ENCODE peak calls at places on chromosomes 13 and 19, in nine cellular contexts. O is NCI-H2171; W is SHP77; X is DMS153; Q is HT-29; Y is stimulated activated CD4-positive, alpha-beta T cell treated with anti-CD3 and anti-CD28 coated beads, Interleukin-4, amount 100 ng/mL, for 4 hours; E is fibroblast of the conjunctiva; R is SW480; D is GDM1. A is an unnamed sample.

GRCh38 chr19:50300814-50301606 is 28.2 kb downstream of the KCNC3 start:
- DNase-seq in O (no peak), W (no peak), X (no peak), Q (no peak), Y (no peak), E (peak; percentile 29), R (peak; percentile 65), D (no peak), A (peak; percentile 2)

GRCh38 chr13:35990196-35990595 is 141.0 kb downstream of the DCLK1 start:
- DNase-seq in O (no peak), W (no peak), X (no peak), Q (peak; percentile 18), Y (no peak), E (no peak), R (no peak), D (no peak), A (no peak)

GRCh38 chr19:1811942-1812425 is at the start of gene ATP8B3:
- DNase-seq in O (no peak), W (no peak), X (no peak), Q (no peak), Y (peak; percentile 73), E (no peak), R (no peak), D (no peak), A (no peak)

GRCh38 chr19:49216076-49216475 is 58.5 kb downstream of the TRPM4 start:
- DNase-seq in O (no peak), W (no peak), X (no peak), Q (no peak), Y (no peak), E (no peak), R (no peak), D (no peak), A (peak; percentile 15)

GRCh38 chr13:60990032-60990733 is 425.5 kb downstream of the PCDH20 start:
- DNase-seq in O (no peak), W (no peak), X (no peak), Q (peak; percentile 66), Y (no peak), E (no peak), R (peak; percentile 9), D (peak; percentile 10), A (no peak)

GRCh38 chr19:38534574-38534973 is 83.2 kb downstream of the MAP4K1 start:
- DNase-seq in O (no peak), W (no peak), X (no peak), Q (no peak), Y (no peak), E (no peak), R (no peak), D (no peak), A (no peak)

GRCh38 chr19:43786665-43787064 is 5.9 kb upstream of the KCNN4 start:
- DNase-seq in O (no peak), W (no peak), X (no peak), Q (no peak), Y (no peak), E (no peak), R (no peak), D (no peak), A (no peak)

GRCh38 chr19:1168877-1169791 is 4.9 kb downstream of the SBNO2 start:
- DNase-seq in O (no peak), W (no peak), X (no peak), Q (no peak), Y (no peak), E (peak; percentile 35), R (no peak), D (no peak), A (peak; percentile 62)

GRCh38 chr19:29533578-29534544 is 8.1 kb downstream of the VSTM2B start:
- DNase-seq in O (no peak), W (no peak), X (no peak), Q (no peak), Y (no peak), E (no peak), R (no peak), D (no peak), A (no peak)

GRCh38 chr19:41218615-41219507 is at the start of gene AXL:
- DNase-seq in O (no peak), W (no peak), X (no peak), Q (peak; percentile 34), Y (no peak), E (peak; percentile 64), R (peak; percentile 66), D (no peak), A (peak; percentile 69)

GRCh38 chr19:45768644-45769053 is 403 bp downstream of the SIX5 start:
- DNase-seq in O (no peak), W (no peak), X (no peak), Q (no peak), Y (peak; percentile 37), E (no peak), R (no peak), D (peak; percentile 25), A (no peak)

GRCh38 chr19:54906819-54907218 is 871 bp downstream of the NCR1 start:
- DNase-seq in O (no peak), W (no peak), X (no peak), Q (no peak), Y (no peak), E (no peak), R (no peak), D (no peak), A (no peak)

GRCh38 chr13:45564108-45564507 is 51.4 kb downstream of the ERICH6B start:
- DNase-seq in O (no peak), W (peak; percentile 21), X (peak; percentile 64), Q (no peak), Y (no peak), E (peak; percentile 5), R (peak; percentile 57), D (no peak), A (peak; percentile 8)

GRCh38 chr19:7907122-7907521 is 3.4 kb downstream of the MAP2K7 start:
- DNase-seq in O (no peak), W (no peak), X (no peak), Q (no peak), Y (no peak), E (no peak), R (no peak), D (no peak), A (no peak)

GRCh38 chr13:108734676-108735075 is 105.3 kb downstream of the MYO16 start:
- DNase-seq in O (no peak), W (peak; percentile 13), X (peak; percentile 2), Q (peak; percentile 85), Y (no peak), E (no peak), R (no peak), D (no peak), A (no peak)

GRCh38 chr13:44763604-44764311 is 187.6 kb upstream of the TSC22D1 start:
- DNase-seq in O (no peak), W (no peak), X (no peak), Q (peak; percentile 71), Y (no peak), E (no peak), R (no peak), D (no peak), A (no peak)

GRCh38 chr13:43786766-43787517 is at the start of gene ENOX1:
- DNase-seq in O (peak; percentile 83), W (no peak), X (peak; percentile 52), Q (no peak), Y (peak; percentile 31), E (peak; percentile 63), R (peak; percentile 64), D (peak; percentile 18), A (peak; percentile 41)

GRCh38 chr19:39083983-39084731 is at the start of gene ACP7:
- DNase-seq in O (no peak), W (no peak), X (no peak), Q (no peak), Y (peak; percentile 8), E (no peak), R (peak; percentile 60), D (no peak), A (no peak)

GRCh38 chr19:54608792-54609191 is 15.4 kb downstream of the LILRA1 start:
- DNase-seq in O (no peak), W (no peak), X (no peak), Q (no peak), Y (no peak), E (no peak), R (no peak), D (no peak), A (no peak)

A was measured in GM04504.